ENCODE peak calls at places on chromosomes 2 and 18, in six cellular contexts. T is right cardiac atrium, I is neuronal stem cell, D is fibroblast of lung, W is left ventricle myocardium inferior, X is astrocyte. E is an unnamed sample. For H3K9me3, the result is how much of the 10 kb centered on the place peaks cover.

GRCh38 chr2:54899576-54900200 is 150.6 kb downstream of the RTN4 start:
- DNase-seq in T (no peak), I (peak), D (peak), W (no peak), X (peak), E (no peak)

GRCh38 chr18:28175047-28175929 is 1.6 kb downstream of the CDH2 start:
- DNase-seq in T (peak), I (peak), D (peak), W (peak), X (peak), E (peak)

GRCh38 chr2:25177369-25177641 is 8.9 kb upstream of the POMC start:
- DNase-seq in T (no peak), I (peak), D (no peak), W (no peak), X (no peak), E (no peak)

GRCh38 chr2:24970483-24971299 is 1.1 kb downstream of the DNAJC27 start:
- DNase-seq in T (no peak), I (no peak), D (peak), W (no peak), X (peak), E (no peak)

GRCh38 chr18:75679347-75679746 is 251.8 kb upstream of the SMIM21 start:
- DNase-seq in T (peak), I (no peak), D (no peak), W (peak), X (no peak), E (peak)

GRCh38 chr18:65768379-65768778 is 17.6 kb downstream of the CDH7 start:
- DNase-seq in T (no peak), I (no peak), D (no peak), W (no peak), X (no peak), E (no peak)

GRCh38 chr2:222752731-222753130 is 81.3 kb downstream of the MOGAT1 start:
- DNase-seq in T (no peak), I (peak), D (no peak), W (no peak), X (no peak), E (no peak)

GRCh38 chr2:95383635-95384027 is 18.9 kb upstream of the FAHD2A start:
- DNase-seq in T (no peak), I (no peak), D (no peak), W (peak), X (no peak), E (no peak)

GRCh38 chr2:40353236-40353635 is 98.7 kb downstream of the SLC8A1 start:
- DNase-seq in T (peak), I (no peak), D (peak), W (no peak), X (no peak), E (peak)

GRCh38 chr2:85748039-85748438 is 5.8 kb upstream of the ATOH8 start:
- DNase-seq in T (no peak), I (no peak), D (no peak), W (no peak), X (no peak), E (no peak)

GRCh38 chr2:203412555-203413331 is 84.5 kb downstream of the ABI2 start:
- DNase-seq in T (no peak), I (no peak), D (no peak), W (peak), X (no peak), E (peak)

DNA sequence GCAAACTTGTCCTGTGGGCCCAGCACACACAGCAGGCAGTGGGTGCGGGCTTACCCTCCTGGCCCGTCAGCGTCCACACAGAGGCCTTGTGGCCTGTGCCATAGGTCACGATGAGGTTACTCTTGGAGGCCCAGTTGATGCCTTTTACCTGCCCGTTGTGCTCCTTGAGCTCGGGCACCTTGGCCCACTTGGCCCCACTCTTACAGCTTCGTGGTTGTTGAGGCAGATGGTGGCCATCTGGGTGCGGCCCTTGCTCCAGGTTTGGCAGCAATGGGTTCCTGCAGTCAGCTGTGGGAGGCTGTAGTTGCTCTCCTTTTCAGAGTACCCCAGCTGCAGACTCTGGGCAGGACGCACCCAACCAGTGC is 45.5 kb upstream of the PTH2R start:
- DNase-seq in T (no peak), I (no peak), D (no peak), W (no peak), X (no peak), E (no peak)
- H3K4me3 ChIP-seq in T (no peak), I (no peak), D (no peak), W (no peak), X (no peak), E (no peak)

DNA sequence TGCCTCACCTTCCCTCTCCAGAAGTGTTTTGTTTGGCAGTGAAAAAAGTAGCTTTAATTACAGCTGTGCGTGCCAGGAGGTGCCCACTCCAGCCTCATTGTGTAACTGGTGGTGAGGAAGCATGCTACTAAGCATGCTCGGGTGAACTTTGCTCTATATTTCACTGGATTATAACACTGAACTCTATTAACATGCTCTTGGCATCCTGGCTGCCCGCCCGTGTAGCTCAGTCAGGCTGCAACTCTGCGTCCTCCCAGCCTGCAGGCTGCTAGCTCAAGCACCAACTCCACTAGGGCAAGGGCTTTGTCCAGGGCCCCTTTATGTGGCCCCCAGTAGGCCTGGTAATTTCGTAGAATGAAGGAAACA is 34.4 kb downstream of the IMPA2 start:
- DNase-seq in T (peak), I (no peak), D (peak), W (peak), X (peak), E (peak)
- H3K27ac ChIP-seq in T (peak), I (no peak), D (no peak), W (peak), X (no peak), E (peak)

GRCh38 chr2:22748909-22749308 is 636.1 kb upstream of the KLHL29 start:
- DNase-seq in T (no peak), I (no peak), D (no peak), W (no peak), X (no peak), E (no peak)
- H3K9me3 ChIP-seq in T (under half), I (under half), D (under half), W (under half), X (under half), E (under half)

DNA sequence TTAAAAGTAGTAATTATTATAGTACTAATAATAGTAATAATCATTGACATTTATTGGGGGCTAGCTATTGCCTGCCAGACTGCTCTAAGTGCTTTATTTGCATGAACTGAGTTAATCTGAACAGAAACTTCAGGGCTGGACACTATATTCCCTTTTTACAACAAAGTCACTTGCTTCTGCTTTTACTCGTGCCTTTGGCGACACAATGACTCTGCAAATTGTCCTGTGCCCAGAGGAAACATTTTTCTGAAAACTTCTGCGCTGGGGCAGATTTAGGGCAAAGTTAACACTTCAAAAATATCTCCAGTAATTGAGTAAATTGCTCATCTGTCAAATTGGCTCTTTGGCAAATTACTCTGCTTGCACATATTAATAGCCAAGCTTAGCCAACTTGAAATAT is 36.5 kb downstream of the BMP10 start:
- DNase-seq in T (no peak), I (no peak), D (no peak), W (no peak), X (no peak), E (no peak)
- H3K4me3 ChIP-seq in T (no peak), I (no peak), D (no peak), W (no peak), X (no peak), E (no peak)

GRCh38 chr2:43518718-43519117 is 77.1 kb downstream of the THADA start:
- DNase-seq in T (no peak), I (no peak), D (no peak), W (no peak), X (no peak), E (no peak)
- H3K27ac ChIP-seq in T (peak), I (no peak), D (no peak), W (peak), X (peak), E (peak)

DNA sequence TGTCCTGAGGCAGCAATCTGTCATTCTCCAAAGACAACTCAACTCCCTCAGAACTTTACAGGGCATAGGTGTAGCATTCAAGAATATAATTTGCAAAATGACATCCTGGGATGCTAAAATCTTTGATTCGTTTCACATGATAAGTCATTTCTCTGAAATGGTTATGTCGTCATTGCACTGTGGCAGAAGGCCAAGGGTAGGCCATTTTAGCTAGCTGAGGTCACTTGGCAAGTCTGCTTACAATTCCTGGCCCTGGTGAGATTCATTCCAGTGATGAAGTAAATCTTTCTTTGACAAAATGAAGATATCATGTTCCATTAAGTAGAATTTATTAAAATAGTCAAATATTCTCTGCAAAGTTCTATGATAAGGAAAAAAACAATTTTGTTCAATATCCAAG is 1410.3 kb upstream of the LRRTM1 start:
- DNase-seq in T (no peak), I (no peak), D (peak), W (no peak), X (peak), E (no peak)
- H3K9me3 ChIP-seq in T (under half), I (under half), D (under half), W (under half), X (under half), E (under half)

DNA sequence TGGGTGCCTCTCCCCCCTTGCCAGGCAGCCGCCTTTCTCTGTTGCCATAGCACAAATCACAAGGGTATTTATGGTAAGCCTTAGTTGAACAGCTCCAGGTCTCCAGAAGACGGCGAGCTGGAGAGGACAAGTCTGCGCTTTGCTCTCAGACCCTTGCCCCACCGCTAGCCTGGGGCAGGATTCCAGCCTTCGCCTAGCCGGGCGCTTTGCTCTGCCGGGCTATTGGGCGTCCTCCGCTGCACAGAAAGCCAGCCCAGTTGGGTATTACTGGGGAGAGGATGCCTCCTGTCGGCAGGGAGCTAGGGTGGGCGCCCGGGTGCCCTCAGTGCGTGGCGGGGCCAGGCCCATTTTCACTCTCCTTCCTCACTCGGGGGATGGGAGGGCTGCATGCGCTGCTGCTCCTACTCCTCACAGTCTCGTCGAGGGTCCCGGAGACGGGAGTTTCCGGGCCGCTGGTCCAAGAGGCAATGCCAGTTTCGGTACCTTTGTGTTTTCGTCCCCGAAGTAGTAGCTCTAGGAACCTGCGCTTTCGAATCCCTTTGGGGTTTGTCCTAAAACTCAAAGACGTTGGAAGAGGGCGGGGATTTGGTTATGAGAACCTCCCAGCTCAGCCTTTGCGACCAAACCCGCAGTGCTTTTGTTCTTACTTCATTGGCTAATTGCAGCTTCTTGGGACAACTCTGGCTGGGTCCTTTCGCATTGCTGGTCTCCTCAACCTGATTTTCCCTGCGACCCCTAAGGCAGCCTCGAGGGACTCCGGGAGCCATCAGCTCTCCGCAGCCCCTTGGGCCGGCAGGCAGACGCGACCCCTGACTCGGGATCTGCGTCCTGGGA is 3.6 kb upstream of the DLX2 start:
- DNase-seq in T (no peak), I (peak), D (peak), W (no peak), X (no peak), E (no peak)
- H3K4me3 ChIP-seq in T (no peak), I (peak), D (peak), W (peak), X (peak), E (peak)

GRCh38 chr2:233686967-233687366 is 5.3 kb downstream of the UGT1A7 start:
- DNase-seq in T (no peak), I (no peak), D (peak), W (no peak), X (peak), E (no peak)

GRCh38 chr2:233689498-233689897 is 3.2 kb upstream of the UGT1A6 start:
- DNase-seq in T (no peak), I (no peak), D (no peak), W (no peak), X (no peak), E (no peak)

GRCh38 chr2:233690444-233690843 is 2.2 kb upstream of the UGT1A6 start:
- DNase-seq in T (no peak), I (no peak), D (peak), W (no peak), X (no peak), E (no peak)

GRCh38 chr2:233688341-233688740 is 4.3 kb upstream of the UGT1A6 start:
- DNase-seq in T (no peak), I (no peak), D (no peak), W (no peak), X (no peak), E (no peak)

GRCh38 chr2:233689031-233689430 is 3.7 kb upstream of the UGT1A6 start:
- DNase-seq in T (no peak), I (no peak), D (no peak), W (no peak), X (no peak), E (no peak)
- H3K27ac ChIP-seq in T (no peak), I (no peak), D (no peak), W (no peak), X (no peak), E (no peak)

GRCh38 chr2:78056976-78057375 is 534.8 kb upstream of the LRRTM4 start:
- DNase-seq in T (no peak), I (no peak), D (no peak), W (no peak), X (no peak), E (no peak)
- H3K9me3 ChIP-seq in T (under half), I (under half), D (under half), W (under half), X (under half), E (under half)

GRCh38 chr2:101479328-101479727 is 4.4 kb upstream of the RFX8 start:
- DNase-seq in T (no peak), I (peak), D (peak), W (no peak), X (no peak), E (no peak)
- H3K4me3 ChIP-seq in T (no peak), I (no peak), D (no peak), W (no peak), X (no peak), E (no peak)

E was measured in psoas muscle.